ENCODE peak calls at places on chromosomes 3 and 15, in ten cellular contexts. H is transverse colon, L is adrenal gland, F is heart left ventricle, D is H54, B is lower leg skin, A is A549, V is ovary, W is Peyer's patch, E is sigmoid colon. X is an unnamed sample.

GRCh38 chr3:188646592-188646991 is 492.6 kb downstream of the LPP start:
- DNase-seq in H (no peak), L (no peak), F (no peak), D (no peak), B (no peak), A (no peak), V (no peak), W (no peak), E (no peak), X (no peak)

GRCh38 chr3:149489060-149489690 is 14.7 kb downstream of the TM4SF4 start:
- DNase-seq in H (no peak), L (no peak), F (no peak), D (no peak), B (no peak), A (no peak), V (no peak), W (no peak), E (no peak), X (no peak)

GRCh38 chr3:70000563-70001081 is 1.1 kb downstream of the SAMMSON start:
- DNase-seq in H (no peak), L (no peak), F (no peak), D (no peak), B (no peak), A (no peak), V (no peak), W (no peak), E (no peak), X (no peak)

GRCh38 chr15:48242531-48242930 is 36.4 kb downstream of the SLC12A1 start:
- DNase-seq in H (no peak), L (no peak), F (no peak), D (no peak), B (no peak), A (no peak), V (no peak), W (no peak), E (no peak), X (no peak)

GRCh38 chr15:94008101-94009080 is 223.0 kb upstream of the MCTP2 start:
- DNase-seq in H (no peak), L (no peak), F (no peak), D (no peak), B (no peak), A (no peak), V (no peak), W (no peak), E (no peak), X (no peak)

GRCh38 chr3:98070840-98071239 is 16.1 kb upstream of the OR5AC2 start:
- DNase-seq in H (no peak), L (no peak), F (no peak), D (no peak), B (no peak), A (no peak), V (no peak), W (no peak), E (no peak), X (no peak)

GRCh38 chr3:110933786-110934415 is 137.7 kb upstream of the NECTIN3 start:
- DNase-seq in H (no peak), L (no peak), F (no peak), D (no peak), B (no peak), A (no peak), V (no peak), W (no peak), E (no peak), X (no peak)

GRCh38 chr15:99435138-99435695 is 130.6 kb upstream of the MEF2A start:
- DNase-seq in H (peak), L (no peak), F (no peak), D (no peak), B (peak), A (no peak), V (peak), W (peak), E (peak), X (no peak)

GRCh38 chr3:12585181-12585580 is 28.3 kb downstream of the MKRN2 start:
- DNase-seq in H (no peak), L (no peak), F (no peak), D (no peak), B (no peak), A (no peak), V (no peak), W (no peak), E (no peak), X (no peak)
- TF ChIP-seq POLR2A in H (no peak), L (no peak), F (no peak), D (no peak), B (no peak), A (no peak), V (no peak), W (no peak), E (no peak), X (no peak)

GRCh38 chr3:138114988-138115971 is at the start of gene DZIP1L:
- DNase-seq in H (peak), L (peak), F (peak), D (peak), B (peak), A (peak), V (peak), W (peak), E (peak), X (peak)
- TF ChIP-seq POLR2A in H (no peak), L (no peak), F (peak), D (peak), B (no peak), A (peak), V (peak), W (no peak), E (peak), X (no peak)

GRCh38 chr3:125121246-125122010 is 65.6 kb upstream of the HEG1 start:
- DNase-seq in H (no peak), L (no peak), F (no peak), D (no peak), B (no peak), A (no peak), V (no peak), W (no peak), E (no peak), X (no peak)
- TF ChIP-seq POLR2A in H (no peak), L (no peak), F (no peak), D (no peak), B (no peak), A (no peak), V (no peak), W (no peak), E (no peak), X (no peak)

DNA sequence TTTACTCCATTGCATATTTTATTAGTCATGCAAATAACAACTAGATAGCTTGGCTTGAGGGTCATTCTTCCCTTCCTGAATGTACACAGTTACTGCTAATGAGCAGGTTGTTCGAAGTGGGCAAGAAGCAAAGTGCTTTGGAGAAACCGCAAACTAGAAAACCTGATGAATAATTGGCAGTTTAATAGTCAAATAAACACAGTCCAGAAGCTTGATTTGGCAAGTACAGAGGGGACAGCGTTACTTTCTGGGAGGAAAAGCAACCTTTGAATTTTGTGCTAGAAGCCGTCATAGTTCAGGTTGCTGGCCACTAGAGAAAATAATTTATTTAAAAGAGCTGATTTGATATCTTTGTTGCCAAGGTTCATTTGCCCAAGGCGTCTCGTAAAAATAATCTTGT is 94.9 kb downstream of the MFSD1 start:
- DNase-seq in H (no peak), L (no peak), F (no peak), D (no peak), B (no peak), A (no peak), V (no peak), W (no peak), E (no peak), X (no peak)
- TF ChIP-seq POLR2A in H (no peak), L (no peak), F (no peak), D (no peak), B (no peak), A (no peak), V (no peak), W (no peak), E (no peak), X (no peak)

X was measured in erythroblast.